ENCODE peak calls at places on chromosomes 1 and 21, in five cellular contexts. O is stomach, I is ovary, S is MM.1S, H is tibial nerve. W is an unnamed sample.

GRCh38 chr1:79079770-79080169 is 73.2 kb upstream of the ADGRL4 start:
- DNase-seq in O (no peak), H (no peak), I (no peak), S (no peak), W (peak; percentile 17)

GRCh38 chr1:56570924-56571372 is 8.4 kb downstream of the PLPP3 start:
- DNase-seq in H (no peak), S (no peak), I (no peak), O (no peak), W (no peak)

GRCh38 chr1:230159580-230159979 is 92.5 kb downstream of the GALNT2 start:
- DNase-seq in I (no peak), H (no peak), O (no peak), S (no peak), W (no peak)

GRCh38 chr1:229557913-229558414 is 543 bp downstream of the ABCB10 start:
- DNase-seq in S (peak; percentile 54), H (no peak), I (peak; percentile 53), O (peak; percentile 44), W (peak; percentile 41)

GRCh38 chr1:174998569-174999215 is 1.1 kb upstream of the CACYBP start:
- DNase-seq in I (peak; percentile 56), H (no peak), O (peak; percentile 40), S (peak; percentile 92), W (peak; percentile 70)

GRCh38 chr1:65469889-65470340 is 49.4 kb downstream of the LEPR start:
- DNase-seq in S (no peak), I (no peak), O (no peak), H (no peak), W (no peak)

GRCh38 chr1:64664287-64664686 is 80.6 kb upstream of the RAVER2 start:
- DNase-seq in O (no peak), I (no peak), S (no peak), H (no peak), W (no peak)

GRCh38 chr1:23610677-23611076 is 51.4 kb upstream of the ID3 start:
- DNase-seq in O (no peak), H (no peak), S (no peak), I (no peak), W (no peak)

GRCh38 chr1:167401260-167401873 is 117.0 kb downstream of the CD247 start:
- DNase-seq in I (no peak), O (peak; percentile 50), S (peak; percentile 87), H (no peak), W (peak; percentile 38)

GRCh38 chr1:110098222-110099026 is 13.8 kb upstream of the UBL4B start:
- DNase-seq in H (no peak), S (no peak), I (no peak), O (no peak), W (no peak)

GRCh38 chr1:180623579-180624347 is 8.1 kb upstream of the XPR1 start:
- DNase-seq in H (no peak), S (no peak), I (no peak), O (no peak), W (no peak)

GRCh38 chr1:208977861-208978260 is 605.7 kb upstream of the CAMK1G start:
- DNase-seq in H (no peak), I (no peak), O (no peak), S (no peak), W (peak; percentile 44)

GRCh38 chr1:115299266-115299665 is 38.8 kb downstream of the NGF start:
- DNase-seq in I (no peak), H (no peak), S (no peak), O (no peak), W (no peak)

GRCh38 chr1:59165353-59165752 is 131.5 kb upstream of the FGGY start:
- DNase-seq in I (no peak), H (no peak), S (no peak), O (no peak), W (no peak)

GRCh38 chr1:201648066-201648910 is 109.4 kb downstream of the NAV1 start:
- DNase-seq in O (peak; percentile 47), S (no peak), H (no peak), I (peak; percentile 66), W (peak; percentile 58)

GRCh38 chr1:100912019-100912418 is 16.1 kb downstream of the SLC30A7 start:
- DNase-seq in H (no peak), O (no peak), I (no peak), S (no peak), W (no peak)

GRCh38 chr1:18922848-18923475 is 20.6 kb upstream of the ALDH4A1 start:
- DNase-seq in O (no peak), H (no peak), S (no peak), I (no peak), W (no peak)

GRCh38 chr1:240033406-240033805 is 58.3 kb upstream of the FMN2 start:
- DNase-seq in O (no peak), S (no peak), I (no peak), H (no peak), W (no peak)

GRCh38 chr1:93728480-93729131 is 47.0 kb upstream of the BCAR3 start:
- DNase-seq in H (no peak), S (no peak), I (no peak), O (no peak), W (no peak)

GRCh38 chr1:12798911-12799310 is 7.7 kb downstream of the PRAMEF1 start:
- DNase-seq in I (no peak), O (no peak), H (no peak), S (no peak), W (peak; percentile 27)

GRCh38 chr1:109307363-109308021 is 681 bp upstream of the MYBPHL start:
- DNase-seq in I (no peak), O (no peak), H (no peak), S (no peak), W (no peak)

GRCh38 chr1:170134606-170135005 is 11.2 kb upstream of the NTMT2 start:
- DNase-seq in O (no peak), H (no peak), I (no peak), S (no peak), W (no peak)

GRCh38 chr21:45640888-45641479 is 2.5 kb upstream of the PCBP3 start:
- DNase-seq in H (no peak), S (no peak), I (peak; percentile 59), O (no peak), W (peak; percentile 33)

GRCh38 chr1:153527023-153527724 is 8.6 kb downstream of the S100A6 start:
- DNase-seq in H (no peak), I (peak; percentile 8), S (no peak), O (no peak), W (peak; percentile 88)

GRCh38 chr1:218345673-218346390 is 696 bp downstream of the TGFB2 start:
- DNase-seq in S (peak; percentile 77), O (peak; percentile 53), I (peak; percentile 73), H (peak; percentile 34), W (peak; percentile 58)

GRCh38 chr1:177922209-177922608 is 47.6 kb downstream of the SEC16B start:
- DNase-seq in O (no peak), I (no peak), H (no peak), S (no peak), W (no peak)

GRCh38 chr1:204941415-204942338 is 71.0 kb downstream of the NFASC start:
- DNase-seq in I (peak; percentile 78), H (peak; percentile 23), S (peak; percentile 81), O (peak; percentile 71), W (peak; percentile 75)

GRCh38 chr1:84613026-84613425 is 38.8 kb upstream of the CTBS start:
- DNase-seq in I (no peak), S (no peak), O (no peak), H (no peak), W (no peak)

GRCh38 chr1:65793359-65793732 is 651 bp downstream of the PDE4B start:
- DNase-seq in O (no peak), S (no peak), I (no peak), H (no peak), W (no peak)

GRCh38 chr1:241749041-241749798 is 97.1 kb downstream of the WDR64 start:
- DNase-seq in O (no peak), I (no peak), H (no peak), S (no peak), W (peak; percentile 20)

GRCh38 chr1:238485062-238485905 is 594.6 kb upstream of the ZP4 start:
- DNase-seq in S (no peak), I (peak; percentile 16), H (peak; percentile 26), O (no peak), W (no peak)

GRCh38 chr1:167797005-167797404 is 75.2 kb downstream of the MPZL1 start:
- DNase-seq in H (peak; percentile 67), I (peak; percentile 73), O (peak; percentile 28), S (no peak), W (peak; percentile 87)

GRCh38 chr1:184974086-184974836 is at the start of gene NIBAN1:
- DNase-seq in S (peak; percentile 58), H (peak; percentile 47), I (peak; percentile 19), O (peak; percentile 73), W (peak; percentile 51)

GRCh38 chr1:184973308-184974085 is 811 bp downstream of the NIBAN1 start:
- DNase-seq in S (peak; percentile 36), I (no peak), H (no peak), O (peak; percentile 45), W (peak; percentile 53)

GRCh38 chr1:184970691-184971161 is 3.6 kb downstream of the NIBAN1 start:
- DNase-seq in I (no peak), H (no peak), O (no peak), S (no peak), W (no peak)

GRCh38 chr1:184971522-184972265 is 2.6 kb downstream of the NIBAN1 start:
- DNase-seq in S (no peak), H (no peak), I (no peak), O (no peak), W (no peak)

GRCh38 chr1:184972281-184973055 is 1.8 kb downstream of the NIBAN1 start:
- DNase-seq in I (no peak), S (no peak), O (no peak), H (no peak), W (no peak)
- H3K27ac ChIP-seq in I (no peak overlapping the region), S (no peak overlapping the region), O (peak overlapping the region; percentile 90), H (peak overlapping the region; percentile 87), W (no peak overlapping the region)

DNA sequence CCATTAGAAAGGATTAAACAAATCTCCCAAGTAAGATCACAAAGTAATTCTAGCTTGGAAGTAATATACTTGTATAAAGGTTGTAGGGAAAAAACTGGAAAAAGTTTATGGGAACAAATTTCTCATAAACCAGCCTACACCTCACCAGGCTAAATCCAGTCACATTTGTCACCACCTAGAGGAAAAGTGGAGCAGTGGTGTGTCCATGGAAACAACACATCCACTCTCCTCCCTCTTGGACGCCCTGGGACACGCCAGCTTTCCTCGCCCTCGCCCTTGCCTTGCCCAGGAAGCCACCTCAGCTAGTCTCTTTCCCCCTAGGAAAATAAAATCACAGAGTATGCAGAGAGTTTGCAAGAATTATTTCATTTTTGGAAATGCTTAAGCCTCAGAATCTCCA is 2.2 kb downstream of the PALMD start:
- DNase-seq in S (no peak), O (no peak), I (no peak), H (no peak), W (no peak)
- TF ChIP-seq CTCF in S (no peak), O (no peak), I (peak; percentile 29), H (no peak), W (peak; percentile 33)

GRCh38 chr1:118118469-118118868 is 66.6 kb downstream of the SPAG17 start:
- DNase-seq in I (no peak), S (no peak), H (peak; percentile 51), O (peak; percentile 67), W (no peak)
- H3K27ac ChIP-seq in I (no peak overlapping the region), S (no peak overlapping the region), H (peak overlapping the region; percentile 54), O (no peak overlapping the region), W (no peak overlapping the region)

DNA sequence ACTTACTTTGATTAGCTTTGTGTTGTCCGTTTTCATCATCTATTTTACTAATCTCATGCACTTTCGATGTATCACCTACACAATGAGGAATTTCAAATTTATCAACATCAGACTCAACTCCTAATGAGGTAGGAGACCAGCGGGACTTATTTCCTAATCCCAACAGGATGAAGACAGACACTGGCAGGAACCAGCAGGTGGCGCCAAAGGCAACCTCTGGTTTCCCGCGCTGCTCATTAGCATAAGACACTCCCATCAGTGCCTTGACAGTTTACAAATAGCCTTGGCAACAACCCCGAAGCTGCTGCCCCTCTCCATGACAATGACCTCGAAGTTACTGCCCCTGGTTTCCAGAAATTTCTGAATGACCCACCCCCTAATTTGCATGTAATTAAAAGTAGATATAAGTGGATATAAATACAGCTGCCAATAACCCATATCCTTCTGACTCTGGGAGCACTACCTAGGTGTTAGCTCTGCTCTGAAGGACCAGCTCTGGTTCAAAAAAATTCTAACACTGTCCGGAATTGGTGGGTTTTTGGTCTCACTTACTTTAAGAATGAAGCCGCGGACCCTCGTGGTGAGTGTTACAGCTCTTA is 974.8 kb downstream of the ADGRL2 start:
- DNase-seq in S (no peak), O (no peak), H (no peak), I (no peak), W (peak; percentile 6)
- TF ChIP-seq CTCF in S (peak; percentile 37), O (peak; percentile 22), H (peak; percentile 12), I (no peak), W (peak; percentile 31)

W was measured in RWPE1.